ENCODE peak calls at places on chromosomes 7 and 10, in ten cellular contexts. E is stomach, G is esophagus squamous epithelium, Q is breast epithelium, I is lower leg skin, A is Peyer's patch, P is ovary, S is IMR-90, R is suprapubic skin, K is heart left ventricle. F is an unnamed sample.

GRCh38 chr10:77180794-77181193 is 456.8 kb downstream of the KCNMA1 start:
- DNase-seq in E (no peak), G (no peak), Q (no peak), I (no peak), A (no peak), P (no peak), S (peak; percentile 58), R (no peak), K (no peak), F (no peak)

GRCh38 chr7:44762300-44762699 is 13.7 kb downstream of the ZMIZ2 start:
- DNase-seq in E (no peak), G (no peak), Q (no peak), I (no peak), A (no peak), P (no peak), S (no peak), R (no peak), K (no peak), F (no peak)

GRCh38 chr7:140402178-140402835 is 1.6 kb upstream of the RAB19 start:
- DNase-seq in E (no peak), G (no peak), Q (no peak), I (no peak), A (no peak), P (no peak), S (peak; percentile 76), R (no peak), K (no peak), F (no peak)

GRCh38 chr7:117005449-117005848 is 52.1 kb downstream of the ST7 start:
- DNase-seq in E (no peak), G (no peak), Q (no peak), I (no peak), A (no peak), P (no peak), S (no peak), R (no peak), K (no peak), F (no peak)

GRCh38 chr7:114414151-114415053 is at the start of gene FOXP2:
- DNase-seq in E (no peak), G (no peak), Q (no peak), I (no peak), A (no peak), P (no peak), S (peak; percentile 48), R (no peak), K (no peak), F (no peak)

GRCh38 chr10:126702181-126702580 is 31.7 kb upstream of the C10orf90 start:
- DNase-seq in E (no peak), G (no peak), Q (no peak), I (no peak), A (no peak), P (no peak), S (peak; percentile 2), R (no peak), K (no peak), F (no peak)

GRCh38 chr10:7572435-7572834 is 94.3 kb downstream of the ITIH5 start:
- DNase-seq in E (no peak), G (no peak), Q (no peak), I (no peak), A (no peak), P (no peak), S (no peak), R (no peak), K (no peak), F (no peak)

GRCh38 chr7:48389977-48390376 is 218.7 kb downstream of the ABCA13 start:
- DNase-seq in E (no peak), G (no peak), Q (no peak), I (no peak), A (no peak), P (no peak), S (peak; percentile 27), R (no peak), K (no peak), F (no peak)

DNA sequence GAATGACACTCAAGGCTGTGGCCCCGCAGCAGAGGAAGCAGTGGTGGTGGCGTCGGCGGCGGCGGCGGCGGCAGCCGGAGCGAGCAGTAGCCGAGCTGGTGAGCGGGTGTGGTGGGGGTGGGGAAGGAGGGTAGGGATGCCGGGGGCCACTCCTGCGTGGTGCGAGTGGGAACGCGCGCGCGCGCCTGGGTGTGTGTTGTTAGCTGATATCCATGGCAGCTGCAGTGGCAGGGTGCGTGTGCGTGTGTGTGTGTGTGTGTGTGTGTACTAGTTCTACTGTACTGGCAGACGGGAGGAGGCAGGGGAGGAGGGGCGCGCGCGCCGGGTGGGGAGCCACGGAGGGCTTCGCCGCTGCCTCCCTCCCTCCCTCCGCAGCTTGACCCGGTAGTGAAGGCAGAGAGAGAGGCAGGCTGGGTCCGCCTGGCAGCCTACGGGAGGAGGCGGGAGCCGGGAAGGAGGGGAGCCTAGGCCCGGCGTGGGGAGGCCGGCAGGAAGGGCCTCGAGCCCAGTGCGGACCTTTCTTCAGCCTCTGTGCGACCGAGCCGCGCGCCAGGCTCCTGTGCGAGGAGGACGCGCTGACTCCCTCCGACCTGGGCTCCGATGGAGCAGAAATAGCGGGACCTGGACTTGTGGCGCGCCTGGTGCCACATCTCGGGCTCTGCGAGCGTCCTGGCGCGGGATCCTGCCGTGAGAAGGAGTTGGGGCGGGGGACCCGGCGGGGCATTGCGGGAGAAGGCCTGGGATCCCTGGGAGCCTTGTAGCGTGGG is at the start of gene MAGI2:
- DNase-seq in E (peak; percentile 37), G (peak; percentile 3), Q (peak; percentile 59), I (peak; percentile 96), A (peak; percentile 58), P (peak; percentile 92), S (peak; percentile 84), R (peak; percentile 91), K (peak; percentile 88), F (peak; percentile 86)
- TF ChIP-seq POLR2A in E (no peak), G (peak; percentile 67), Q (peak; percentile 68), I (no peak), A (no peak), P (peak; percentile 82), S (peak; percentile 17), R (peak; percentile 52), K (no peak), F (peak; percentile 10)

GRCh38 chr7:130998993-130999602 is 265.1 kb upstream of the KLF14 start:
- DNase-seq in E (no peak), G (no peak), Q (no peak), I (no peak), A (no peak), P (no peak), S (peak; percentile 64), R (no peak), K (no peak), F (no peak)

GRCh38 chr7:130999926-131000325 is 265.9 kb upstream of the KLF14 start:
- DNase-seq in E (no peak), G (no peak), Q (no peak), I (no peak), A (no peak), P (no peak), S (no peak), R (no peak), K (no peak), F (no peak)

GRCh38 chr7:131000873-131001272 is 266.9 kb upstream of the KLF14 start:
- DNase-seq in E (no peak), G (no peak), Q (no peak), I (no peak), A (no peak), P (no peak), S (no peak), R (no peak), K (no peak), F (no peak)

GRCh38 chr7:131002600-131002999 is 268.6 kb upstream of the KLF14 start:
- DNase-seq in E (no peak), G (no peak), Q (no peak), I (no peak), A (no peak), P (no peak), S (no peak), R (no peak), K (no peak), F (no peak)

GRCh38 chr7:131000389-131000788 is 266.4 kb upstream of the KLF14 start:
- DNase-seq in E (no peak), G (no peak), Q (no peak), I (no peak), A (no peak), P (no peak), S (no peak), R (no peak), K (no peak), F (no peak)
- TF ChIP-seq CTCF in E (no peak), G (no peak), Q (no peak), I (no peak), A (no peak), P (no peak), S (no peak), R (no peak), K (no peak), F (no peak)

GRCh38 chr7:78787854-78788253 is 665.6 kb downstream of the MAGI2 start:
- DNase-seq in E (no peak), G (no peak), Q (no peak), I (no peak), A (no peak), P (no peak), S (no peak), R (no peak), K (no peak), F (no peak)
- H3K4me3 ChIP-seq in E (no peak overlapping the region), G (no peak overlapping the region), Q (no peak overlapping the region), I (no peak overlapping the region), A (no peak overlapping the region), P (no peak overlapping the region), S (no peak overlapping the region), R (no peak overlapping the region), K (no peak overlapping the region), F (no peak overlapping the region)

GRCh38 chr7:100606313-100606712 is 4.2 kb downstream of the PCOLCE start:
- DNase-seq in E (no peak), G (no peak), Q (no peak), I (no peak), A (no peak), P (no peak), S (no peak), R (no peak), K (no peak), F (no peak)

GRCh38 chr7:100602889-100603696 is 930 bp downstream of the PCOLCE start:
- DNase-seq in E (no peak), G (no peak), Q (peak; percentile 71), I (peak; percentile 96), A (no peak), P (peak; percentile 92), S (peak; percentile 82), R (no peak), K (peak; percentile 85), F (peak; percentile 79)

GRCh38 chr7:100603697-100604077 is 1.5 kb downstream of the PCOLCE start:
- DNase-seq in E (no peak), G (no peak), Q (no peak), I (no peak), A (no peak), P (peak; percentile 42), S (peak; percentile 23), R (no peak), K (no peak), F (no peak)

GRCh38 chr7:100604976-100605911 is 3.1 kb downstream of the PCOLCE start:
- DNase-seq in E (peak; percentile 68), G (no peak), Q (no peak), I (no peak), A (peak; percentile 71), P (peak; percentile 52), S (no peak), R (no peak), K (peak; percentile 68), F (no peak)

DNA sequence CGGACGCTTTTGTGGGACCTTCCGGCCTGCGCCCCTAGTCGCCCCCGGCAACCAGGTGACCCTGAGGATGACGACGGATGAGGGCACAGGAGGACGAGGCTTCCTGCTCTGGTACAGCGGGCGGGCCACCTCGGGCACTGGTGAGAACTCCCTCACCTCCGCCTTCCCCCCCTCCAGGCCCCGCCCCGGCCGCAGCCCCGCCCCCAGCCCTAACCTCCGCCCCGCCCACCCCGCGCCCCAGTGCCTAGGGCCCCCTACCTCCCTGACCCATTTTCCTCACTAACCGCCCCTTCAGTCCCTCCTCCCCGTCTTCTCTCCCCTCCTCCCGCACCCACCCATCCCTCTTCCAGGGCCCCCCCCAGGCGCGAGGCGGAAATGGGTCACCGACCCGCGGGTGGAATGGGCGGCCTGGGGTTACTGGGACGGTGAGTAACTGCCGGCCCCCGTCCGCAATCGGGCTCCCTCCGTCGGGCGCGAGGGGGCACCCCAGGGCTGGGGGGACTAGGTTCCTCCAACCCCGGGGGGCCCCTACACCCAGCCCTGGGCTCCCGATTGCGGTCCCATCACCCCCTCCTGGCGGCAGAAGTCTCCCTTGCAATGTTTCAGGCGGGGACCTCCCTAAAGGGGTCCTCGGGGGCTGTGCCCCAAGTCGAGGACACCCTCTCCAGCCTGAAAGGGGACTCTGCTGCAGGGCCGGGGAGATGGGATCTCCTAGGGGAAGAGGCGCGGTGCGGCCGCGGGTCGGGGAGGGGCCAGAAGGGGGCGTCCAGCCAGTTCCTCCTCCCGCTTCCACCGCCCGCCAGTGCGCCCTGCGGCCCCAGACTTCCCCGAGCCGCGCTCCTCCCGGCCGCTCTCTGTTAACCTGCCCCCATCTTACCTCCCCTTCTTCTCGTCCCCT is 2.2 kb downstream of the PCOLCE start:
- DNase-seq in E (peak; percentile 79), G (no peak), Q (peak; percentile 69), I (peak; percentile 96), A (peak; percentile 76), P (peak; percentile 84), S (peak; percentile 46), R (no peak), K (peak; percentile 83), F (peak; percentile 68)
- TF ChIP-seq POLR2A in E (no peak), G (no peak), Q (peak; percentile 47), I (no peak), A (no peak), P (peak; percentile 81), S (no peak), R (no peak), K (no peak), F (no peak)

F was measured in testis.